ENCODE peak calls at places on chromosomes 3 and 15, in eight cellular contexts. One of them, this sample, is unnamed.

GRCh38 chr3:60189304-60189703 is 1061.9 kb downstream of the FHIT start:
- DNase-seq in fibroblast of lung: no peak
- DNase-seq in cardiac fibroblast: no peak
- DNase-seq in tibial nerve: no peak
- DNase-seq in MCF 10A: no peak
- DNase-seq in kidney tubule cell: no peak
- DNase-seq in adipocyte: no peak
- DNase-seq in skeletal muscle cell: no peak
- DNase-seq in this sample: no peak

GRCh38 chr3:197356275-197356674 is 57.9 kb upstream of the DLG1 start:
- DNase-seq in fibroblast of lung: peak
- DNase-seq in cardiac fibroblast: no peak
- DNase-seq in tibial nerve: no peak
- DNase-seq in MCF 10A: no peak
- DNase-seq in kidney tubule cell: peak
- DNase-seq in adipocyte: no peak
- DNase-seq in skeletal muscle cell: no peak
- DNase-seq in this sample: no peak

GRCh38 chr15:40436116-40436891 is 4.4 kb upstream of the BAHD1 start:
- DNase-seq in fibroblast of lung: no peak
- DNase-seq in cardiac fibroblast: no peak
- DNase-seq in tibial nerve: no peak
- DNase-seq in MCF 10A: no peak
- DNase-seq in kidney tubule cell: no peak
- DNase-seq in adipocyte: peak
- DNase-seq in skeletal muscle cell: no peak
- DNase-seq in this sample: no peak

GRCh38 chr3:40847571-40847992 is 322.8 kb downstream of the ZNF621 start:
- DNase-seq in fibroblast of lung: no peak
- DNase-seq in cardiac fibroblast: peak
- DNase-seq in tibial nerve: no peak
- DNase-seq in MCF 10A: peak
- DNase-seq in kidney tubule cell: peak
- DNase-seq in adipocyte: no peak
- DNase-seq in skeletal muscle cell: peak
- DNase-seq in this sample: no peak

GRCh38 chr15:40287968-40288367 is 5.1 kb upstream of the ANKRD63 start:
- DNase-seq in fibroblast of lung: no peak
- DNase-seq in cardiac fibroblast: no peak
- DNase-seq in tibial nerve: no peak
- DNase-seq in MCF 10A: no peak
- DNase-seq in kidney tubule cell: no peak
- DNase-seq in adipocyte: no peak
- DNase-seq in skeletal muscle cell: no peak
- DNase-seq in this sample: no peak

GRCh38 chr15:62190257-62190656 is 25.2 kb upstream of the C2CD4B start:
- DNase-seq in fibroblast of lung: no peak
- DNase-seq in cardiac fibroblast: no peak
- DNase-seq in tibial nerve: no peak
- DNase-seq in MCF 10A: no peak
- DNase-seq in kidney tubule cell: no peak
- DNase-seq in adipocyte: no peak
- DNase-seq in skeletal muscle cell: no peak
- DNase-seq in this sample: peak

GRCh38 chr3:31911643-31912042 is 69.4 kb downstream of the OSBPL10 start:
- DNase-seq in fibroblast of lung: peak
- DNase-seq in cardiac fibroblast: no peak
- DNase-seq in tibial nerve: no peak
- DNase-seq in MCF 10A: peak
- DNase-seq in kidney tubule cell: no peak
- DNase-seq in adipocyte: peak
- DNase-seq in skeletal muscle cell: no peak
- DNase-seq in this sample: peak

GRCh38 chr3:97131476-97131875 is 317.1 kb downstream of the EPHA6 start:
- DNase-seq in fibroblast of lung: no peak
- DNase-seq in cardiac fibroblast: no peak
- DNase-seq in tibial nerve: no peak
- DNase-seq in MCF 10A: peak
- DNase-seq in kidney tubule cell: no peak
- DNase-seq in adipocyte: peak
- DNase-seq in skeletal muscle cell: no peak
- DNase-seq in this sample: no peak

GRCh38 chr3:16174389-16174788 is at the start of gene GALNT15:
- DNase-seq in fibroblast of lung: peak
- DNase-seq in cardiac fibroblast: peak
- DNase-seq in tibial nerve: peak
- DNase-seq in MCF 10A: peak
- DNase-seq in kidney tubule cell: peak
- DNase-seq in adipocyte: peak
- DNase-seq in skeletal muscle cell: peak
- DNase-seq in this sample: peak

GRCh38 chr3:187403768-187404270 is 35.6 kb downstream of the RTP4 start:
- DNase-seq in fibroblast of lung: peak
- DNase-seq in cardiac fibroblast: peak
- DNase-seq in tibial nerve: no peak
- DNase-seq in MCF 10A: peak
- DNase-seq in kidney tubule cell: peak
- DNase-seq in adipocyte: peak
- DNase-seq in skeletal muscle cell: peak
- DNase-seq in this sample: peak

GRCh38 chr15:35061171-35062163 is 23.6 kb downstream of the NANOGP8 start:
- DNase-seq in fibroblast of lung: no peak
- DNase-seq in cardiac fibroblast: no peak
- DNase-seq in tibial nerve: no peak
- DNase-seq in MCF 10A: no peak
- DNase-seq in kidney tubule cell: no peak
- DNase-seq in adipocyte: no peak
- DNase-seq in skeletal muscle cell: no peak
- DNase-seq in this sample: no peak